ENCODE peak calls at places on chromosomes 5 and 9, in eight cellular contexts. E, H, Q, X, A, L, M and Y are unnamed samples.

GRCh38 chr5:141951341-141951781 is 6.6 kb downstream of the PCDH12 start:
- DNase-seq in E (peak; percentile 35), H (peak; percentile 43), Q (no peak), X (no peak), A (no peak), L (no peak), M (no peak), Y (no peak)

GRCh38 chr5:111731638-111732037 is 25.4 kb downstream of the NREP start:
- DNase-seq in E (no peak), H (no peak), Q (no peak), X (no peak), A (no peak), L (no peak), M (no peak), Y (no peak)

GRCh38 chr5:97383996-97384395 is 200.9 kb upstream of the RIOK2 start:
- DNase-seq in E (peak; percentile 69), H (no peak), Q (no peak), X (no peak), A (peak; percentile 15), L (no peak), M (no peak), Y (no peak)

GRCh38 chr5:127186657-127187056 is 103.9 kb upstream of the MEGF10 start:
- DNase-seq in E (peak; percentile 15), H (no peak), Q (no peak), X (no peak), A (peak; percentile 16), L (no peak), M (no peak), Y (no peak)

GRCh38 chr5:141349917-141350619 is at the start of gene PCDHGB1:
- DNase-seq in E (peak; percentile 76), H (peak; percentile 75), Q (no peak), X (no peak), A (peak; percentile 53), L (no peak), M (no peak), Y (no peak)

GRCh38 chr5:107026098-107026497 is 644.6 kb downstream of the EFNA5 start:
- DNase-seq in E (no peak), H (no peak), Q (no peak), X (no peak), A (no peak), L (no peak), M (no peak), Y (no peak)

GRCh38 chr5:54251981-54252380 is 58.4 kb downstream of the ARL15 start:
- DNase-seq in E (peak; percentile 5), H (no peak), Q (no peak), X (no peak), A (no peak), L (no peak), M (no peak), Y (no peak)

GRCh38 chr5:889075-889710 is 3.4 kb downstream of the BRD9 start:
- DNase-seq in E (no peak), H (no peak), Q (no peak), X (no peak), A (no peak), L (no peak), M (no peak), Y (no peak)

GRCh38 chr5:84383296-84383815 is 1.3 kb downstream of the EDIL3 start:
- DNase-seq in E (no peak), H (no peak), Q (no peak), X (no peak), A (no peak), L (no peak), M (no peak), Y (no peak)

GRCh38 chr5:134133995-134134541 is 19.6 kb downstream of the TCF7 start:
- DNase-seq in E (no peak), H (no peak), Q (no peak), X (no peak), A (no peak), L (no peak), M (no peak), Y (no peak)

GRCh38 chr5:24170026-24170425 is 474.8 kb downstream of the CDH10 start:
- DNase-seq in E (no peak), H (no peak), Q (no peak), X (no peak), A (no peak), L (no peak), M (no peak), Y (no peak)

GRCh38 chr5:143231973-143232812 is 171.3 kb downstream of the NR3C1 start:
- DNase-seq in E (no peak), H (no peak), Q (no peak), X (no peak), A (no peak), L (no peak), M (no peak), Y (no peak)

GRCh38 chr9:2749485-2749884 is 32.2 kb downstream of the KCNV2 start:
- DNase-seq in E (no peak), H (no peak), Q (no peak), X (no peak), A (no peak), L (no peak), M (no peak), Y (no peak)

GRCh38 chr5:171207256-171207866 is 101.7 kb upstream of the TLX3 start:
- DNase-seq in E (peak; percentile 66), H (peak; percentile 48), Q (no peak), X (no peak), A (peak; percentile 53), L (peak; percentile 37), M (peak; percentile 37), Y (peak; percentile 36)

GRCh38 chr5:68369436-68370125 is 154.0 kb downstream of the PIK3R1 start:
- DNase-seq in E (no peak), H (no peak), Q (no peak), X (no peak), A (no peak), L (no peak), M (no peak), Y (no peak)